ENCODE peak calls at places on chromosomes 1 and 21, in seven cellular contexts. One of them, this sample, is unnamed. For H3K4me1, the result is how much of the 10 kb centered on the place peaks cover.

GRCh38 chr1:197222780-197223179 is 45.3 kb upstream of the CRB1 start:
- DNase-seq in neural progenitor cell: no peak
- DNase-seq in heart right ventricle: no peak
- DNase-seq in CD4-positive, CD25-positive, alpha-beta regulatory T cell: no peak
- DNase-seq in heart left ventricle: no peak
- DNase-seq in thoracic aorta: no peak
- DNase-seq in MM.1S: no peak
- DNase-seq in this sample: no peak

GRCh38 chr1:42841440-42842147 is 4.8 kb upstream of the ZNF691 start:
- DNase-seq in neural progenitor cell: no peak
- DNase-seq in heart left ventricle: no peak
- DNase-seq in heart right ventricle: no peak
- DNase-seq in thoracic aorta: no peak
- DNase-seq in CD4-positive, CD25-positive, alpha-beta regulatory T cell: no peak
- DNase-seq in MM.1S: no peak
- DNase-seq in this sample: no peak

GRCh38 chr21:41947596-41948403 is 6.0 kb downstream of the C2CD2 start:
- DNase-seq in heart left ventricle: no peak
- DNase-seq in heart right ventricle: no peak
- DNase-seq in CD4-positive, CD25-positive, alpha-beta regulatory T cell: no peak
- DNase-seq in neural progenitor cell: no peak
- DNase-seq in thoracic aorta: no peak
- DNase-seq in MM.1S: no peak
- DNase-seq in this sample: peak

GRCh38 chr21:39033878-39034589 is 149.2 kb downstream of the PSMG1 start:
- DNase-seq in thoracic aorta: no peak
- DNase-seq in CD4-positive, CD25-positive, alpha-beta regulatory T cell: no peak
- DNase-seq in MM.1S: no peak
- DNase-seq in neural progenitor cell: no peak
- DNase-seq in heart right ventricle: peak
- DNase-seq in heart left ventricle: no peak
- DNase-seq in this sample: no peak

GRCh38 chr21:28516996-28517592 is 475.6 kb downstream of the LTN1 start:
- DNase-seq in neural progenitor cell: peak
- DNase-seq in thoracic aorta: no peak
- DNase-seq in heart left ventricle: peak
- DNase-seq in heart right ventricle: peak
- DNase-seq in MM.1S: peak
- DNase-seq in CD4-positive, CD25-positive, alpha-beta regulatory T cell: peak
- DNase-seq in this sample: peak

GRCh38 chr1:36285450-36286101 is 20.6 kb upstream of the SH3D21 start:
- DNase-seq in heart left ventricle: no peak
- DNase-seq in heart right ventricle: peak
- DNase-seq in CD4-positive, CD25-positive, alpha-beta regulatory T cell: peak
- DNase-seq in neural progenitor cell: peak
- DNase-seq in MM.1S: peak
- DNase-seq in thoracic aorta: no peak
- DNase-seq in this sample: peak

GRCh38 chr1:201371841-201372240 is 5.6 kb downstream of the TNNT2 start:
- DNase-seq in MM.1S: no peak
- DNase-seq in thoracic aorta: no peak
- DNase-seq in heart left ventricle: no peak
- DNase-seq in heart right ventricle: no peak
- DNase-seq in CD4-positive, CD25-positive, alpha-beta regulatory T cell: no peak
- DNase-seq in neural progenitor cell: no peak
- DNase-seq in this sample: no peak

GRCh38 chr1:217953922-217954321 is 322.8 kb downstream of the SPATA17 start:
- DNase-seq in neural progenitor cell: no peak
- DNase-seq in heart right ventricle: no peak
- DNase-seq in MM.1S: no peak
- DNase-seq in heart left ventricle: no peak
- DNase-seq in thoracic aorta: no peak
- DNase-seq in CD4-positive, CD25-positive, alpha-beta regulatory T cell: no peak
- DNase-seq in this sample: no peak

GRCh38 chr1:244599937-244600350 is 53.0 kb upstream of the DESI2 start:
- DNase-seq in thoracic aorta: peak
- DNase-seq in neural progenitor cell: no peak
- DNase-seq in heart right ventricle: no peak
- DNase-seq in heart left ventricle: no peak
- DNase-seq in CD4-positive, CD25-positive, alpha-beta regulatory T cell: peak
- DNase-seq in MM.1S: peak
- DNase-seq in this sample: peak

DNA sequence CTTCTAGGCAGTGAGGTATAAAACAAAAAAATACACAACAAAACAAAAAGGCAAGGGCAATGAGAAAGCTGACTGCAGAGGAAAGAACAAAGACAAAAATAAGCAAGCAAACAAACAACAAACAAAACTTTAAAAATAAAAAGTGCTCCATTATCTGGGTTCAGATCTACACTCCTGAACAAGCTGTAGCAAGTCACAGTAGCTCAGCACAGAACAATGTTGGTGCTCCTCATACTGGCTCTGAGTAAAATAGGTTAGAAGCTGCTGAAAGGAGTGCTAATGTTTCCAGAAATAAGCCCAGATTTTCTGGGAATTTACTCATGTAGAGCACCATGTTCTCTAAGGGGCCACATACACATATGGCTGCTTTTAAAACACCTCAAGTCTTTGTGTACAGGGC is 16.6 kb upstream of the DUSP10 start:
- DNase-seq in heart left ventricle: no peak
- DNase-seq in neural progenitor cell: no peak
- DNase-seq in CD4-positive, CD25-positive, alpha-beta regulatory T cell: no peak
- DNase-seq in thoracic aorta: no peak
- DNase-seq in MM.1S: no peak
- DNase-seq in heart right ventricle: no peak
- DNase-seq in this sample: no peak
- H3K4me1 ChIP-seq in heart left ventricle: under half
- H3K4me1 ChIP-seq in neural progenitor cell: under half
- H3K4me1 ChIP-seq in CD4-positive, CD25-positive, alpha-beta regulatory T cell: under half
- H3K4me1 ChIP-seq in thoracic aorta: under half
- H3K4me1 ChIP-seq in MM.1S: under half
- H3K4me1 ChIP-seq in heart right ventricle: under half
- H3K4me1 ChIP-seq in this sample: under half

DNA sequence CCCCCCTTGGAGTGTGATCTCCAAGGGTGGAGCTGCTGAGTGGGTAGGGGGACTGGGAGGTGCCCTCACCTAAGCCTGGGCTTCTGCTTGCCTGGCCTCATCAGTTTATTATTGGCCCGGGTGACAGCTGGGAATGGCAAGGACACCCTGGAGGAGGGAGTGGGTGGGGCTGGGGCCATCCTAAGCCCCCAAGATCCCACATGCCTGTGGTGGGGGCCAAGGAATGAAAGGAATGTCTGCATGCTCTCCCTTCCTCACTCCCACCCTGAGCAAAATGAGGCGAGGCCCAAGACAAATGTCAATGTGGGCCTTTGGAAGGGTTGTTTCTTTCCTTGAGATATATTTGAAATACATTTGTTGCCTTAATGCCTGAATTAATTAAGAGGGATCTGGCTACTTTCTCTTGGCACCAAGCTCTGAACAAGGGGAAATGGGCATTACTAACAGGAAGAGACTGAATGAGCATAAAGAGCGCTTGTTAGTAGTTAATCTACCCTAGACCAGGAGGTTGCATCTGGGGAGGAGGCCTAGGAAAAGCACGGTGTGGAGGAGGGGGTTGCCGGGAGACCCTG is 19.7 kb upstream of the CHI3L1 start:
- DNase-seq in neural progenitor cell: no peak
- DNase-seq in MM.1S: no peak
- DNase-seq in heart right ventricle: no peak
- DNase-seq in thoracic aorta: no peak
- DNase-seq in CD4-positive, CD25-positive, alpha-beta regulatory T cell: no peak
- DNase-seq in heart left ventricle: no peak
- DNase-seq in this sample: no peak
- H3K4me1 ChIP-seq in neural progenitor cell: under half
- H3K4me1 ChIP-seq in MM.1S: under half
- H3K4me1 ChIP-seq in heart right ventricle: under half
- H3K4me1 ChIP-seq in thoracic aorta: under half
- H3K4me1 ChIP-seq in CD4-positive, CD25-positive, alpha-beta regulatory T cell: under half
- H3K4me1 ChIP-seq in heart left ventricle: under half
- H3K4me1 ChIP-seq in this sample: under half

GRCh38 chr1:2208309-2209239 is 14.0 kb upstream of the FAAP20 start:
- DNase-seq in neural progenitor cell: no peak
- DNase-seq in heart right ventricle: peak
- DNase-seq in MM.1S: no peak
- DNase-seq in CD4-positive, CD25-positive, alpha-beta regulatory T cell: no peak
- DNase-seq in heart left ventricle: peak
- DNase-seq in thoracic aorta: peak
- DNase-seq in this sample: peak

GRCh38 chr1:2209400-2210083 is 15.0 kb upstream of the FAAP20 start:
- DNase-seq in MM.1S: no peak
- DNase-seq in CD4-positive, CD25-positive, alpha-beta regulatory T cell: no peak
- DNase-seq in heart left ventricle: peak
- DNase-seq in neural progenitor cell: no peak
- DNase-seq in thoracic aorta: no peak
- DNase-seq in heart right ventricle: peak
- DNase-seq in this sample: no peak

GRCh38 chr1:2210786-2211185 is 16.2 kb upstream of the FAAP20 start:
- DNase-seq in heart left ventricle: peak
- DNase-seq in heart right ventricle: peak
- DNase-seq in neural progenitor cell: peak
- DNase-seq in MM.1S: no peak
- DNase-seq in thoracic aorta: no peak
- DNase-seq in CD4-positive, CD25-positive, alpha-beta regulatory T cell: no peak
- DNase-seq in this sample: no peak

GRCh38 chr1:2212167-2212541 is 16.0 kb upstream of the SKI start:
- DNase-seq in CD4-positive, CD25-positive, alpha-beta regulatory T cell: no peak
- DNase-seq in thoracic aorta: no peak
- DNase-seq in MM.1S: no peak
- DNase-seq in heart right ventricle: no peak
- DNase-seq in neural progenitor cell: peak
- DNase-seq in heart left ventricle: no peak
- DNase-seq in this sample: no peak

DNA sequence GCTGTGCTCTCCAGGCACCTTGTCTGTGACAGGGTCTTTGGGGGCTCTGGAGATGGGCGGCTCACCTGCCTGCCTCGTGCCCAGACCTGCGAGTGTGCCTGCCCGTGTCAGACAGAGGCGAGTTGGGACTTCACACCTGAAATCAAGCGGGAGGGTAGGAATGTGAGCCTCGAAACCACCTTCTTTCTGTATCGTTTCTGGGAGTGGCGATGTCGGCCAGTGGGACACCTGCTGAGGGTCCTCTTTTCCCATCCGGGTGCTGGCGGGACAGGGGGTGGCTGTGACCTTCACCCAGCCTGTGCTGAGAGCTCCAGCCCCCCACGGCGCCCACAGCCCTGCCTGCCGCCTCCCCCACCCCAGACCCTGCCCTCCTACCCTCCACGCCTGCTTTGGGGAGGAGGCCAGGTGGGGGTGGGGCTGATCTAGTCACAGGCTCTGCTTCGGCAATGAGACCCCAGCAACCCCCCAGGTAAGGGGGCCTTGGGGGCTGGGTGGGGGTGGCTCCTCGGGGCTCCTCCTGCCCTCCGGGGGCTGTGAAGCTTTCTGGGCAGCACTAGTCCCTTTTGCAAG is 15.6 kb upstream of the FAAP20 start:
- DNase-seq in neural progenitor cell: no peak
- DNase-seq in CD4-positive, CD25-positive, alpha-beta regulatory T cell: no peak
- DNase-seq in MM.1S: no peak
- DNase-seq in heart left ventricle: peak
- DNase-seq in heart right ventricle: peak
- DNase-seq in thoracic aorta: no peak
- DNase-seq in this sample: no peak
- H3K4me1 ChIP-seq in neural progenitor cell: under half
- H3K4me1 ChIP-seq in CD4-positive, CD25-positive, alpha-beta regulatory T cell: under half
- H3K4me1 ChIP-seq in MM.1S: under half
- H3K4me1 ChIP-seq in heart left ventricle: half or more
- H3K4me1 ChIP-seq in heart right ventricle: half or more
- H3K4me1 ChIP-seq in thoracic aorta: half or more
- H3K4me1 ChIP-seq in this sample: under half

DNA sequence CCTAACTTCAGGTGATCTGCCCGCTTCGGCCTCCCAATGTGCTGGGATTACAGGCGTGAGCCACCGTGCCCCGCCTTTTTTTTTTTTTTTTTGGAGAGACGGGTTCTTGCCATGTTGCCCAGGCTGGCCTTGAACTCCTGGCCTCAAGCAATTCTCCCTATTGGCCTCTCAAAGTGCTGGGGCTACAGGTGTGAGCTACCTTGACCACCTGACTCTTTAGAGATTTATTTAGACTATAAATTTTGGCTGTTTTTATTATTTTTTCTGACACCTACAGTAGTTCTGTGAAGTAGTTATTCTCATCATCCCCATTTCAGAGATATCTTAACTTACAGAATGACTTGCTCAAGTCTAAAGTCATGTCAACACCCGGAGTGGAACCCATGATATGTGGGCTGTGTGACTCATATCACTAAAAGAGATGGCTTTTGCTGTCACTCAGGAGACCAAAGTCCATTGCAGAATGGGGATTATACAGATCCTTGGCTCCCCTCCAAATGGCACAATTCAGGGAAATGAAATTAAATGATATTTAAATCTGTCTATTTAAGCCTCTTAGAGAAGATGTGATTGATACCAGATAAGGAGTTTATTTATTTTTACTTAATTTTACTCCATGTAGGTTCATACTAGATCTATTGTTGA is 93.2 kb downstream of the CTH start:
- DNase-seq in CD4-positive, CD25-positive, alpha-beta regulatory T cell: peak
- DNase-seq in MM.1S: no peak
- DNase-seq in heart left ventricle: no peak
- DNase-seq in heart right ventricle: no peak
- DNase-seq in neural progenitor cell: no peak
- DNase-seq in thoracic aorta: no peak
- DNase-seq in this sample: peak
- H3K4me1 ChIP-seq in CD4-positive, CD25-positive, alpha-beta regulatory T cell: under half
- H3K4me1 ChIP-seq in MM.1S: under half
- H3K4me1 ChIP-seq in heart left ventricle: under half
- H3K4me1 ChIP-seq in heart right ventricle: under half
- H3K4me1 ChIP-seq in neural progenitor cell: under half
- H3K4me1 ChIP-seq in thoracic aorta: under half
- H3K4me1 ChIP-seq in this sample: under half

GRCh38 chr1:2201062-2201461 is 6.5 kb upstream of the FAAP20 start:
- DNase-seq in heart left ventricle: peak
- DNase-seq in CD4-positive, CD25-positive, alpha-beta regulatory T cell: no peak
- DNase-seq in MM.1S: no peak
- DNase-seq in heart right ventricle: no peak
- DNase-seq in neural progenitor cell: no peak
- DNase-seq in thoracic aorta: no peak
- DNase-seq in this sample: no peak
- H3K4me1 ChIP-seq in heart left ventricle: under half
- H3K4me1 ChIP-seq in CD4-positive, CD25-positive, alpha-beta regulatory T cell: under half
- H3K4me1 ChIP-seq in MM.1S: under half
- H3K4me1 ChIP-seq in heart right ventricle: half or more
- H3K4me1 ChIP-seq in neural progenitor cell: under half
- H3K4me1 ChIP-seq in thoracic aorta: under half
- H3K4me1 ChIP-seq in this sample: under half

GRCh38 chr1:246579818-246580217 is 13.6 kb downstream of the CNST start:
- DNase-seq in MM.1S: peak
- DNase-seq in CD4-positive, CD25-positive, alpha-beta regulatory T cell: no peak
- DNase-seq in heart left ventricle: no peak
- DNase-seq in neural progenitor cell: no peak
- DNase-seq in thoracic aorta: no peak
- DNase-seq in heart right ventricle: no peak
- DNase-seq in this sample: no peak
- H3K4me1 ChIP-seq in MM.1S: under half
- H3K4me1 ChIP-seq in CD4-positive, CD25-positive, alpha-beta regulatory T cell: half or more
- H3K4me1 ChIP-seq in heart left ventricle: half or more
- H3K4me1 ChIP-seq in neural progenitor cell: under half
- H3K4me1 ChIP-seq in thoracic aorta: under half
- H3K4me1 ChIP-seq in heart right ventricle: half or more
- H3K4me1 ChIP-seq in this sample: half or more